ENCODE peak calls at places on chromosomes 13 and 19, in eight cellular contexts. P, Y, C, Q, I, L, K and A are unnamed samples.

GRCh38 chr19:28377077-28377476 is 835.9 kb downstream of the UQCRFS1 start:
- DNase-seq in P (no peak), Y (no peak), C (no peak), Q (no peak), I (no peak), L (no peak), K (peak), A (no peak)

GRCh38 chr13:73765651-73766384 is 368.4 kb downstream of the KLF12 start:
- DNase-seq in P (peak), Y (peak), C (peak), Q (peak), I (peak), L (peak), K (peak), A (peak)

GRCh38 chr13:20796791-20797513 is 23.2 kb upstream of the EEF1AKMT1 start:
- DNase-seq in P (no peak), Y (no peak), C (no peak), Q (peak), I (no peak), L (no peak), K (no peak), A (no peak)

GRCh38 chr13:19658192-19658591 is 24.7 kb downstream of the MPHOSPH8 start:
- DNase-seq in P (no peak), Y (no peak), C (no peak), Q (no peak), I (no peak), L (no peak), K (no peak), A (no peak)

GRCh38 chr19:33444993-33445751 is 71.7 kb downstream of the CEBPG start:
- DNase-seq in P (no peak), Y (peak), C (no peak), Q (no peak), I (no peak), L (no peak), K (no peak), A (no peak)

GRCh38 chr19:33401683-33402420 is 28.3 kb downstream of the CEBPG start:
- DNase-seq in P (no peak), Y (peak), C (no peak), Q (no peak), I (no peak), L (no peak), K (no peak), A (no peak)

GRCh38 chr13:32056316-32056715 is 24.7 kb downstream of the FRY start:
- DNase-seq in P (peak), Y (no peak), C (no peak), Q (no peak), I (no peak), L (no peak), K (no peak), A (no peak)

GRCh38 chr13:53174550-53174949 is 145.9 kb downstream of the OLFM4 start:
- DNase-seq in P (no peak), Y (no peak), C (no peak), Q (no peak), I (no peak), L (no peak), K (no peak), A (no peak)

GRCh38 chr13:26500618-26501320 is 56.7 kb upstream of the WASF3 start:
- DNase-seq in P (peak), Y (no peak), C (no peak), Q (no peak), I (no peak), L (no peak), K (no peak), A (no peak)

GRCh38 chr19:13621413-13621812 is 115.1 kb upstream of the CACNA1A start:
- DNase-seq in P (no peak), Y (no peak), C (peak), Q (no peak), I (no peak), L (no peak), K (peak), A (no peak)

GRCh38 chr13:78657699-78658629 is 991 bp downstream of the OBI1 start:
- DNase-seq in P (no peak), Y (no peak), C (no peak), Q (no peak), I (peak), L (no peak), K (no peak), A (no peak)

GRCh38 chr13:51091839-51092238 is 19.2 kb downstream of the C13orf42 start:
- DNase-seq in P (no peak), Y (no peak), C (no peak), Q (no peak), I (no peak), L (no peak), K (no peak), A (no peak)

GRCh38 chr13:45352031-45352430 is 11.0 kb upstream of the TPT1 start:
- DNase-seq in P (no peak), Y (no peak), C (no peak), Q (no peak), I (no peak), L (no peak), K (no peak), A (no peak)

GRCh38 chr13:44620057-44620456 is 43.9 kb upstream of the TSC22D1 start:
- DNase-seq in P (no peak), Y (no peak), C (no peak), Q (no peak), I (no peak), L (no peak), K (no peak), A (no peak)

GRCh38 chr19:17496337-17496997 is 15.0 kb upstream of the PGLS start:
- DNase-seq in P (peak), Y (peak), C (peak), Q (peak), I (peak), L (peak), K (peak), A (peak)

GRCh38 chr13:76157926-76158325 is 521.8 kb downstream of the LMO7 start:
- DNase-seq in P (no peak), Y (no peak), C (no peak), Q (no peak), I (no peak), L (no peak), K (no peak), A (no peak)

GRCh38 chr19:45637890-45638667 is 1.1 kb downstream of the EML2 start:
- DNase-seq in P (no peak), Y (no peak), C (no peak), Q (peak), I (no peak), L (no peak), K (peak), A (peak)

GRCh38 chr13:98879965-98880364 is 97.9 kb downstream of the DOCK9 start:
- DNase-seq in P (peak), Y (no peak), C (no peak), Q (no peak), I (no peak), L (no peak), K (no peak), A (no peak)